ENCODE peak calls at places on chromosomes 12 and 14, in five cellular contexts. D, C, Q, J and B are unnamed samples.

GRCh38 chr14:100107236-100107635 is 42.0 kb downstream of the EVL start:
- DNase-seq in D (no peak), C (peak), Q (no peak), J (no peak), B (no peak)

GRCh38 chr12:104132351-104132956 is 5.6 kb downstream of the NFYB start:
- DNase-seq in D (no peak), C (no peak), Q (no peak), J (no peak), B (no peak)

GRCh38 chr12:110917961-110918360 is 2.4 kb downstream of the MYL2 start:
- DNase-seq in D (no peak), C (no peak), Q (no peak), J (no peak), B (no peak)

GRCh38 chr14:74362361-74362915 is 14.2 kb downstream of the VRTN start:
- DNase-seq in D (peak), C (peak), Q (peak), J (peak), B (peak)

GRCh38 chr12:40152783-40153383 is 47.0 kb upstream of the SLC2A13 start:
- DNase-seq in D (peak), C (peak), Q (peak), J (no peak), B (peak)

GRCh38 chr14:60195179-60195810 is 30.1 kb upstream of the DHRS7 start:
- DNase-seq in D (no peak), C (no peak), Q (peak), J (no peak), B (peak)

GRCh38 chr12:68835333-68835908 is 27.4 kb downstream of the MDM2 start:
- DNase-seq in D (no peak), C (no peak), Q (no peak), J (no peak), B (no peak)

GRCh38 chr12:28710882-28711281 is 438.2 kb upstream of the FAR2 start:
- DNase-seq in D (peak), C (peak), Q (no peak), J (no peak), B (peak)

GRCh38 chr14:94100847-94101246 is 9.7 kb upstream of the IFI27 start:
- DNase-seq in D (peak), C (peak), Q (no peak), J (no peak), B (peak)

GRCh38 chr12:73892181-73892580 is 645.5 kb upstream of the ATXN7L3B start:
- DNase-seq in D (peak), C (no peak), Q (no peak), J (no peak), B (peak)

GRCh38 chr12:126706300-126706699 is 1560.7 kb upstream of the TMEM132C start:
- DNase-seq in D (no peak), C (no peak), Q (peak), J (no peak), B (no peak)

GRCh38 chr12:113325938-113326337 is 9.0 kb downstream of the SLC8B1 start:
- DNase-seq in D (peak), C (no peak), Q (no peak), J (no peak), B (peak)

GRCh38 chr14:100476012-100476822 is 111.0 kb downstream of the BEGAIN start:
- DNase-seq in D (peak), C (no peak), Q (no peak), J (no peak), B (peak)

GRCh38 chr14:72498646-72499045 is 395.3 kb downstream of the DPF3 start:
- DNase-seq in D (no peak), C (no peak), Q (no peak), J (no peak), B (no peak)

GRCh38 chr14:72503271-72503670 is 390.6 kb downstream of the DPF3 start:
- DNase-seq in D (no peak), C (no peak), Q (no peak), J (no peak), B (no peak)

GRCh38 chr14:72500234-72500838 is 393.6 kb downstream of the DPF3 start:
- DNase-seq in D (no peak), C (peak), Q (no peak), J (no peak), B (peak)

GRCh38 chr14:72501439-72501838 is 392.5 kb downstream of the DPF3 start:
- DNase-seq in D (no peak), C (no peak), Q (no peak), J (no peak), B (no peak)

DNA sequence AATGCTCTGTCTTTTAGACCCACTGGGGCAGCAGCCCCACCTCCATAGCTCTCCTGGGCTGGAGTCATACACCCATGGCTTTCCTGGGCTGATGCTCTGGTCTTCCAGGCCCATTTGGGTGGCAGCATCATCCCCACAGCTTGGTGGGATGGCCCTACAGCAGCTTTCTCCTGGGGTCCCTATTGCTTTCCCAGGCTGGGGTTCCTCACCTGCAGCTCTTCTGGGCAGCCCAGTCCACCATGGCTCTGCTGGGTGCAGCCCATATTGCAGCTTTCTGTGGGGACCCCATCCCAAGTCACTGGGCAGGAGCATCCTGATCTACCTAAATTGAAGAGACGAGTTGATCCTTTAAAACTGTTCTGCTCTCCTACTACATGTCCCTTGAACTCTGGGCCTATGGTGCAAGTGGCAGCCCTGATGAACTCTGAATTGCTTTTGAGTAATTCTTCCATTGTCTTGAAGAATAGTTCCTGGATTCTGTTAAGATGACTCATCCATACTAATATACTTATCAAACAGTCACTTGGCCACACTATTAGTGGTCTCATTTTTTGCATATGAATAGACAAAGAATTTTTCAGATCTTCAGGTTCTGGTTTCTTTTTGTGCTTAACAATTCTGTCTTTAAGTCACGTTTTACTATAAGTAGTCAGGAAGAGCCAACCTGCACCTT is 390.1 kb downstream of the DPF3 start:
- DNase-seq in D (no peak), C (peak), Q (no peak), J (no peak), B (peak)
- TF ChIP-seq CTCF in D (no peak), C (no peak), Q (no peak), J (no peak), B (no peak)

GRCh38 chr12:125286005-125286727 is 220.9 kb downstream of the AACS start:
- DNase-seq in D (no peak), C (no peak), Q (no peak), J (no peak), B (no peak)

GRCh38 chr12:125284945-125285344 is 219.7 kb downstream of the AACS start:
- DNase-seq in D (no peak), C (no peak), Q (peak), J (no peak), B (no peak)

GRCh38 chr12:125284087-125284486 is 218.9 kb downstream of the AACS start:
- DNase-seq in D (no peak), C (no peak), Q (no peak), J (no peak), B (no peak)

GRCh38 chr12:125280482-125281377 is 215.5 kb downstream of the AACS start:
- DNase-seq in D (no peak), C (no peak), Q (peak), J (no peak), B (no peak)

DNA sequence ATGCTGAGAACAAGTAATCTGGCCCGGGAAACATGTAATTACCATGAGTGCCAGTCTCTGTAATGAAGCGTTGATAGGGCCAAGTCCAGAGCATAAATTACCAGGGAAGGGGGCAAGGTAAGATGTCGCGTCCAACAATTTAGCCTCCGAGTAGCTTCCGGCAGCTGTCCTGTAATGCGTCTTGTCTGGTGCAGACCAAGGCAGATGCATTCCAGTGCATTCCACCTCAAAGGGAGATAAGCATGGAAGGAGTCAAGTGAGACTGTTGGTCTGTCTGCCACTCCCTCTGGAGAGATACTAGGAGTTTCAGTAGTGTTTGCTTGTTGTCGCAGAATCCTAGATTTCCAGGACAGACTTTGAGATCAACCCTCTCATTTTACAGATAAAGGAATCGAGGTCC is 218.3 kb downstream of the AACS start:
- DNase-seq in D (no peak), C (no peak), Q (no peak), J (no peak), B (no peak)
- H3K4me3 ChIP-seq in D (no peak), C (no peak), Q (no peak), J (no peak), B (no peak)

GRCh38 chr12:83128529-83128928 is 441.8 kb downstream of the TMTC2 start:
- DNase-seq in D (peak), C (no peak), Q (no peak), J (no peak), B (peak)

GRCh38 chr12:83130178-83130577 is 443.5 kb downstream of the TMTC2 start:
- DNase-seq in D (no peak), C (no peak), Q (no peak), J (no peak), B (no peak)
- TF ChIP-seq CTCF in D (no peak), C (no peak), Q (no peak), J (no peak), B (no peak)

DNA sequence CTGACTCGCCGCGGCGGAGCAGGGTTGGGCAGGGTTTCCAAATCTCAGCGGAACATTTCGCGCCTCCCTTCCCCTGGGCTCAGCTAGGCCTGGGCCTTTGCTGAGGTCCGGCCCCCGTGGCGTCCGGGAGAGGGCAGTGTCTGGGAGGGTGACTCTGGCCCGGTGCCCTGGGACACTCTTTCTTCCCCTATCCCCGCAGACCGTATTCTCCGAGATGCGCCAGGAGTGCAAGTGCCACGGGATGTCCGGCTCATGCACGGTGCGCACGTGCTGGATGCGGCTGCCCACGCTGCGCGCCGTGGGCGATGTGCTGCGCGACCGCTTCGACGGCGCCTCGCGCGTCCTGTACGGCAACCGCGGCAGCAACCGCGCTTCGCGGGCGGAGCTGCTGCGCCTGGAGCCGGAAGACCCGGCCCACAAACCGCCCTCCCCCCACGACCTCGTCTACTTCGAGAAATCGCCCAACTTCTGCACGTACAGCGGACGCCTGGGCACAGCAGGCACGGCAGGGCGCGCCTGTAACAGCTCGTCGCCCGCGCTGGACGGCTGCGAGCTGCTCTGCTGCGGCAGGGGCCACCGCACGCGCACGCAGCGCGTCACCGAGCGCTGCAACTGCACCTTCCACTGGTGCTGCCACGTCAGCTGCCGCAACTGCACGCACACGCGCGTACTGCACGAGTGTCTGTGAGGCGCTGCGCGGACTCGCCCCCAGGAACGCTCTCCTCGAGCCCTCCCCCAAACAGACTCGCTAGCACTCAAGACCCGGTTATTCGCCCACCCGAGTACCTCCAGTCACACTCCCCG is 3.0 kb downstream of the WNT1 start:
- DNase-seq in D (no peak), C (no peak), Q (peak), J (no peak), B (no peak)
- H3K4me3 ChIP-seq in D (no peak), C (no peak), Q (peak), J (no peak), B (no peak)

DNA sequence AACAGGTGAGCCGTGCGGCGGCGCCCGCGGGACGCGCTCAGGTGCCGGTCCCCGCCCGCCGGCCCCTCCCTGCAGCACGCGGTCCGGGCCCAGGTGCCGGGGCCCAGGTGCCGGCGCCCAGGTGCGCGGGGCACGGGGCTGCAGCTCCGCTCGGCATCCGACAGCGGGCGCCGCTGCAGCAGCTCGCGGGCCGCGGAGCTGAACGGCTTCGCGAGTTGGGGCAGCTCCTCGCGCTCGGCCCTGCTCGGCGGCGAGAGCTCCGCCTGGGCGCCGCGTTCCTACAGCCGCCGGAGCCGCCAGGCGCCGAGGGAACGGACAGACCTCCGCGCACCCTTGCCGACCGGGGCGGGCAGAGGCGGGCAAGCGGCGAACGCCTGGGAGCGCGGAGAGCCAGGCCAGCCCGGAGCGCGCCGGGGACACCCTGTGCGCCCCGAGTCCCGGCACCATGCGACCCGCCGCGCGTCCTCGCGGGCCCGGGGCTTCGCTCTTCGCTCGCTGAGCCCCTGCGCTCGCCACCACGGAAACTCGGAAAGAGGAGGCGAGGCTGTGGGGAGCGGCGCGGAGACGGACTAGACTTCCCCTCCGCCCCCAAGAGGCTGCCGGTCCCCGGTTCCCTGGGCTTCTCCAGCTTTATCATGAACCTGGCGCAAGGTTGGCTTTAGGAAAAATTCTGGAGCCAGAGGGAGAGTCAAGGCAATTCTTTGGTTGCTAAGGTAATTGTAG is at the start of gene RGS6:
- DNase-seq in D (peak), C (peak), Q (peak), J (no peak), B (no peak)
- TF ChIP-seq CTCF in D (no peak), C (peak), Q (no peak), J (no peak), B (no peak)

GRCh38 chr12:112124918-112125249 is 476 bp upstream of the TRAFD1 start:
- DNase-seq in D (no peak), C (no peak), Q (no peak), J (no peak), B (no peak)
- H3K4me3 ChIP-seq in D (peak), C (peak), Q (no peak), J (no peak), B (no peak)

DNA sequence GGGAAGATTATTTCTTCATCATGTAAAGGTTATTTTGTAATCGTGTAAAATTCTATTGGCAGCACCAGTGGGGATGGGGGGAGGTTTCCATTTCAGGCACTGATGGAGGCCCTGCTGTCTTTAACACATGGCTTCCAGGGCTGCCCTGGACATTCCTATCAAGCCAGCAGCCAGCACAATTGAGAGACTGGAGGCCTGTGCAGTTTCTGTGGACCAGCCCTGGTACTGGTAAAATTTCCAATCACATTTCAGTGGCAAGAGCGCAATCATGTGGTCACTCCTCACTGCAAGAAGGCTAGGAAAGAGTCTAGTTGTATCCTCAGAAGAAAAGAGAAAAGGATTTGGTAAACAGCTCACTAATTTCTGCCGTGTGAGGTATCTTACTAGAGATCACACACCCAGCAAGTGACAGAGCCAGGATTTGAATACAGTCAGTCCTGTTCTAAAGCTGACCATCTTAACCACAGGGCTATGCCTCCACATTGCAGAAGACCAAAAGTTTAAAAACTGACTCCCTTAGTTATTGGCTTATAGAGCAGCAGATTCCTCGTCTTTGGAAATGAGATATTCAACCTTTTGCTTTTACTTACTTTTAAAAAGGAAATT is 179.4 kb upstream of the ARHGAP5 start:
- DNase-seq in D (peak), C (no peak), Q (no peak), J (no peak), B (peak)
- TF ChIP-seq CTCF in D (peak), C (peak), Q (no peak), J (no peak), B (no peak)

GRCh38 chr12:26828315-26828714 is 4.7 kb downstream of the ITPR2 start:
- DNase-seq in D (no peak), C (no peak), Q (no peak), J (no peak), B (no peak)

GRCh38 chr12:26830358-26830757 is 2.6 kb downstream of the ITPR2 start:
- DNase-seq in D (no peak), C (no peak), Q (no peak), J (no peak), B (no peak)

GRCh38 chr12:26831959-26832816 is 806 bp downstream of the ITPR2 start:
- DNase-seq in D (peak), C (peak), Q (peak), J (peak), B (peak)

GRCh38 chr12:26832817-26833691 is at the start of gene ITPR2:
- DNase-seq in D (peak), C (peak), Q (peak), J (peak), B (peak)

DNA sequence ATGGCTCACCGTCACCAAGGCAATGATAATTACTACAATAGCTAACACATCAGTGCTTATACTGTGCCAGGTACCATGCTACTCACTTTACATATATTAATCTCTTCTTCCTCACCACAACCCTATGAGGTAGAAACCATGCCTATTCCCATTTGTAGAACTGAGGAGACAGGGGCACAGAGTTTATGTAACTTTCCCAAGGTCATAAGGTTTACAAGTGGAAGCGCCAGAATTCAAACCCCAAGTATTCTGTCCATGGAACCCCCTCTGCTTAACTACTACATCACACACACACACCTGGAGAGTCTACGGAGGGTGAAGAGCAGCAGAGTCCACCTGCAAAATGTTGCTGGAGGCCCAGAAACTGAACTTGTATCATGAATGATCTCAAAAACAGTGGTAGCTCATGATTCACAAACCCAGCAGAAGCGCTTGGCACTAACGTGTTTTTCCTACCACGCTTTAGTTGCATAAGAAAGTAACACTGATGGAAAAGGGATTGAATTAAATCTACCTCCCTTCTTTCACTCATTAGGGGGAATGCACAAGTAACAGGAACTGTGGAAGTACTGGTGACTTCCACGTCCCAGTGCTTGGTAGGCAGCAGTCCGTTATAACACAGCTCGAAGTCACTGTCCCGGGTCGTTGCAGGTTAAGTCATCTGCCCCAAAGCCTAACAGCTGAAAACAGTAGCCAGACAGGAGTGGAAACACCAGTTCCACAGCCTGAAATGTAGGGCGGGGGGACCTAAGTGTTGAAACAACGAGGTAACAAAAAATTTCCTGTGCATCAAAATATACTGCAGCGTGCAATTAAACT is 2.0 kb downstream of the ITPR2 start:
- DNase-seq in D (peak), C (no peak), Q (peak), J (no peak), B (no peak)
- H3K4me3 ChIP-seq in D (peak), C (peak), Q (peak), J (no peak), B (peak)